ENCODE peak calls at places on chromosome 9, in eight cellular contexts. I, C, Q, A, T, X, G and U are unnamed samples.

GRCh38 chr9:6055213-6055612 is 39.8 kb upstream of the RANBP6 start:
- DNase-seq in I (no peak), C (peak; percentile 99), Q (peak; percentile 9), A (peak; percentile 69), T (peak; percentile 96), X (no peak), G (peak; percentile 64), U (no peak)

GRCh38 chr9:116269250-116269649 is 115.7 kb downstream of the PAPPA start:
- DNase-seq in I (no peak), C (peak; percentile 52), Q (no peak), A (no peak), T (no peak), X (no peak), G (no peak), U (no peak)

GRCh38 chr9:107248714-107249113 is 34.4 kb upstream of the RAD23B start:
- DNase-seq in I (no peak), C (no peak), Q (no peak), A (no peak), T (no peak), X (no peak), G (no peak), U (no peak)

GRCh38 chr9:100492952-100493351 is 20.0 kb downstream of the TMEFF1 start:
- DNase-seq in I (no peak), C (peak; percentile 47), Q (no peak), A (no peak), T (no peak), X (no peak), G (no peak), U (no peak)

GRCh38 chr9:92740446-92740961 is 24.1 kb downstream of the BICD2 start:
- DNase-seq in I (no peak), C (no peak), Q (no peak), A (no peak), T (no peak), X (no peak), G (no peak), U (peak; percentile 46)

GRCh38 chr9:77793909-77794308 is 145.8 kb upstream of the GNA14 start:
- DNase-seq in I (no peak), C (peak; percentile 67), Q (no peak), A (no peak), T (no peak), X (no peak), G (no peak), U (no peak)

GRCh38 chr9:136482046-136482792 is 621 bp downstream of the SEC16A start:
- DNase-seq in I (no peak), C (peak; percentile 46), Q (no peak), A (peak; percentile 36), T (no peak), X (peak; percentile 10), G (no peak), U (no peak)

GRCh38 chr9:76898786-76899185 is 7.1 kb downstream of the PRUNE2 start:
- DNase-seq in I (no peak), C (no peak), Q (no peak), A (no peak), T (no peak), X (no peak), G (no peak), U (no peak)

GRCh38 chr9:34646211-34647083 is at the start of gene GALT:
- DNase-seq in I (peak; percentile 94), C (peak; percentile 85), Q (peak; percentile 97), A (peak; percentile 100), T (no peak), X (peak; percentile 98), G (peak; percentile 90), U (peak; percentile 100)

GRCh38 chr9:91417602-91418218 is 5.9 kb downstream of the NFIL3 start:
- DNase-seq in I (no peak), C (no peak), Q (no peak), A (no peak), T (no peak), X (no peak), G (no peak), U (no peak)

GRCh38 chr9:94780516-94780950 is 54.0 kb downstream of the AOPEP start:
- DNase-seq in I (no peak), C (no peak), Q (no peak), A (no peak), T (no peak), X (no peak), G (no peak), U (no peak)

GRCh38 chr9:93665566-93666278 is 89.3 kb downstream of the PHF2 start:
- DNase-seq in I (no peak), C (no peak), Q (no peak), A (no peak), T (no peak), X (no peak), G (no peak), U (no peak)

GRCh38 chr9:20355022-20355421 is 267.3 kb downstream of the MLLT3 start:
- DNase-seq in I (no peak), C (peak; percentile 81), Q (no peak), A (no peak), T (no peak), X (no peak), G (no peak), U (no peak)

GRCh38 chr9:87193151-87193550 is 245.8 kb upstream of the GAS1 start:
- DNase-seq in I (no peak), C (no peak), Q (no peak), A (no peak), T (no peak), X (no peak), G (no peak), U (no peak)

GRCh38 chr9:121645003-121645402 is 6.4 kb upstream of the DAB2IP start:
- DNase-seq in I (no peak), C (no peak), Q (no peak), A (no peak), T (no peak), X (no peak), G (no peak), U (no peak)

GRCh38 chr9:93112864-93113389 is 16.9 kb downstream of the CARD19 start:
- DNase-seq in I (no peak), C (no peak), Q (no peak), A (no peak), T (no peak), X (no peak), G (no peak), U (no peak)

GRCh38 chr9:89413963-89414638 is 83.8 kb downstream of the SEMA4D start:
- DNase-seq in I (no peak), C (no peak), Q (no peak), A (no peak), T (no peak), X (no peak), G (no peak), U (no peak)

GRCh38 chr9:132769895-132770774 is 99.9 kb downstream of the GTF3C4 start:
- DNase-seq in I (peak; percentile 34), C (peak; percentile 54), Q (peak; percentile 44), A (peak; percentile 80), T (no peak), X (peak; percentile 53), G (no peak), U (peak; percentile 76)

GRCh38 chr9:126009047-126009446 is 261.9 kb downstream of the PBX3 start:
- DNase-seq in I (no peak), C (no peak), Q (no peak), A (no peak), T (no peak), X (no peak), G (no peak), U (no peak)